ENCODE peak calls at places on chromosomes 2 and 18, in seven cellular contexts. F, T, O, S, Z, L and W are unnamed samples.

GRCh38 chr2:169091761-169092523 is 22.6 kb downstream of the DHRS9 start:
- DNase-seq in F (peak), T (no peak), O (no peak), S (no peak), Z (no peak), L (no peak), W (no peak)

GRCh38 chr18:55124078-55124477 is 164.8 kb upstream of the CCDC68 start:
- DNase-seq in F (peak), T (peak), O (no peak), S (no peak), Z (no peak), L (no peak), W (no peak)

GRCh38 chr2:166314022-166314759 is 61.6 kb downstream of the SCN9A start:
- DNase-seq in F (peak), T (peak), O (no peak), S (no peak), Z (no peak), L (no peak), W (no peak)

GRCh38 chr18:11518788-11519685 is 90.4 kb upstream of the SLC35G4 start:
- DNase-seq in F (peak), T (peak), O (peak), S (peak), Z (no peak), L (no peak), W (peak)

GRCh38 chr2:151771599-151772358 is 37.5 kb upstream of the NEB start:
- DNase-seq in F (peak), T (peak), O (no peak), S (no peak), Z (no peak), L (no peak), W (no peak)

GRCh38 chr2:18439716-18440115 is 120.7 kb downstream of the RDH14 start:
- DNase-seq in F (no peak), T (no peak), O (no peak), S (no peak), Z (no peak), L (no peak), W (no peak)

GRCh38 chr2:111246620-111247061 is 125.9 kb downstream of the BCL2L11 start:
- DNase-seq in F (no peak), T (peak), O (no peak), S (no peak), Z (no peak), L (no peak), W (no peak)

GRCh38 chr2:36355157-36355889 is at the start of gene CRIM1:
- DNase-seq in F (peak), T (peak), O (peak), S (no peak), Z (no peak), L (peak), W (peak)

GRCh38 chr2:171728989-171729951 is 42.0 kb downstream of the DYNC1I2 start:
- DNase-seq in F (no peak), T (no peak), O (no peak), S (no peak), Z (no peak), L (no peak), W (no peak)

GRCh38 chr2:173865976-173866857 is 99.0 kb downstream of the SP3 start:
- DNase-seq in F (no peak), T (no peak), O (no peak), S (no peak), Z (no peak), L (no peak), W (no peak)

GRCh38 chr18:8713691-8714090 is 8.3 kb downstream of the MTCL1 start:
- DNase-seq in F (no peak), T (no peak), O (no peak), S (no peak), Z (no peak), L (no peak), W (no peak)

GRCh38 chr2:142869461-142870106 is 7.9 kb upstream of the KYNU start:
- DNase-seq in F (no peak), T (no peak), O (no peak), S (no peak), Z (no peak), L (no peak), W (no peak)

GRCh38 chr2:230757476-230757875 is 44.8 kb downstream of the CAB39 start:
- DNase-seq in F (peak), T (peak), O (no peak), S (no peak), Z (no peak), L (no peak), W (no peak)

GRCh38 chr2:8517850-8518480 is 163.9 kb upstream of the ID2 start:
- DNase-seq in F (no peak), T (no peak), O (no peak), S (no peak), Z (no peak), L (no peak), W (no peak)

GRCh38 chr18:2104620-2105462 is 466.5 kb downstream of the METTL4 start:
- DNase-seq in F (peak), T (peak), O (peak), S (peak), Z (no peak), L (no peak), W (no peak)

GRCh38 chr18:60018801-60019462 is 119.1 kb downstream of the PMAIP1 start:
- DNase-seq in F (peak), T (peak), O (no peak), S (no peak), Z (no peak), L (no peak), W (no peak)